ENCODE peak calls at places on chromosomes 16 and 17, in four cellular contexts. Z is GM12878, B is HepG2, C is K562. I is an unnamed sample.

GRCh38 chr17:48791128-48792032 is 25.6 kb downstream of the TTLL6 start:
- DNase-seq in Z (peak; percentile 57), B (peak; percentile 80), C (peak; percentile 75), I (no peak)

GRCh38 chr17:41895617-41896016 is 23.1 kb downstream of the ACLY start:
- DNase-seq in Z (no peak), B (no peak), C (no peak), I (no peak)

GRCh38 chr17:7314719-7315569 is at the start of gene GPS2:
- DNase-seq in Z (no peak), B (peak; percentile 81), C (peak; percentile 77), I (peak; percentile 99)

GRCh38 chr17:11372692-11373091 is 131.7 kb downstream of the SHISA6 start:
- DNase-seq in Z (no peak), B (no peak), C (no peak), I (no peak)

GRCh38 chr16:30722916-30723315 is 23.9 kb downstream of the SRCAP start:
- DNase-seq in Z (no peak), B (no peak), C (no peak), I (no peak)

GRCh38 chr17:82649501-82650261 is 1.4 kb upstream of the WDR45B start:
- DNase-seq in Z (no peak), B (no peak), C (no peak), I (no peak)

GRCh38 chr17:54976316-54976715 is 7.8 kb downstream of the STXBP4 start:
- DNase-seq in Z (no peak), B (no peak), C (no peak), I (no peak)

GRCh38 chr17:49434821-49435581 is 20.3 kb upstream of the PHB1 start:
- DNase-seq in Z (no peak), B (peak; percentile 74), C (peak; percentile 95), I (peak; percentile 70)

GRCh38 chr17:58530655-58531054 is 16.2 kb upstream of the MTMR4 start:
- DNase-seq in Z (no peak), B (no peak), C (no peak), I (no peak)

GRCh38 chr17:58532555-58532951 is 18.1 kb upstream of the MTMR4 start:
- DNase-seq in Z (no peak), B (no peak), C (no peak), I (no peak)

GRCh38 chr17:58531661-58532554 is 17.5 kb upstream of the MTMR4 start:
- DNase-seq in Z (no peak), B (no peak), C (peak; percentile 96), I (peak; percentile 79)

GRCh38 chr17:58529275-58529674 is 14.8 kb upstream of the MTMR4 start:
- DNase-seq in Z (no peak), B (no peak), C (no peak), I (no peak)

DNA sequence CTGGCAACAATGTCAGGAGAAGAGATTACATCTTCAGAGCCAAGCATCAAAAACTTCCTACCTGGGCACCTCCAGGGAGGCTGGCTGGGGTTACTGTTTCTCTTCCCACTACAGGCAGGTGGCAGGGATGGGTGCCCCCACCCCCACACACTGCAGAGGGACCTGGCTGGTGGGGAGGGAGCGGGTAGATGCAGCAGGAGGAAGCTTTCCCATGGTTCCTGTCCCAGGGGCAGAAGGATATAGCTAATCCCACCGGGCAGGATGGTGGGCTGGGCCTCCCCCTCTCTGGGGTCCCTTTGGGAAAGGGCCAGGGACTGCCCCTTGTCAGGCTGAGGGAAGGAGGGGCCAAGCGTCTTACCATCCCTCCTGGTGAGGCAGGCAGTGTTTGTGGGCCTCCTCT is 16.7 kb upstream of the MTMR4 start:
- DNase-seq in Z (no peak), B (no peak), C (no peak), I (no peak)
- TF ChIP-seq TAF1 in Z (no peak), B (no peak), C (no peak), I (no peak)

GRCh38 chr17:72538921-72539352 is 418.1 kb downstream of the SOX9 start:
- DNase-seq in Z (no peak), B (no peak), C (no peak), I (no peak)
- TF ChIP-seq POLR2AphosphoS5 in Z (no peak), B (no peak), C (no peak), I (no peak)

DNA sequence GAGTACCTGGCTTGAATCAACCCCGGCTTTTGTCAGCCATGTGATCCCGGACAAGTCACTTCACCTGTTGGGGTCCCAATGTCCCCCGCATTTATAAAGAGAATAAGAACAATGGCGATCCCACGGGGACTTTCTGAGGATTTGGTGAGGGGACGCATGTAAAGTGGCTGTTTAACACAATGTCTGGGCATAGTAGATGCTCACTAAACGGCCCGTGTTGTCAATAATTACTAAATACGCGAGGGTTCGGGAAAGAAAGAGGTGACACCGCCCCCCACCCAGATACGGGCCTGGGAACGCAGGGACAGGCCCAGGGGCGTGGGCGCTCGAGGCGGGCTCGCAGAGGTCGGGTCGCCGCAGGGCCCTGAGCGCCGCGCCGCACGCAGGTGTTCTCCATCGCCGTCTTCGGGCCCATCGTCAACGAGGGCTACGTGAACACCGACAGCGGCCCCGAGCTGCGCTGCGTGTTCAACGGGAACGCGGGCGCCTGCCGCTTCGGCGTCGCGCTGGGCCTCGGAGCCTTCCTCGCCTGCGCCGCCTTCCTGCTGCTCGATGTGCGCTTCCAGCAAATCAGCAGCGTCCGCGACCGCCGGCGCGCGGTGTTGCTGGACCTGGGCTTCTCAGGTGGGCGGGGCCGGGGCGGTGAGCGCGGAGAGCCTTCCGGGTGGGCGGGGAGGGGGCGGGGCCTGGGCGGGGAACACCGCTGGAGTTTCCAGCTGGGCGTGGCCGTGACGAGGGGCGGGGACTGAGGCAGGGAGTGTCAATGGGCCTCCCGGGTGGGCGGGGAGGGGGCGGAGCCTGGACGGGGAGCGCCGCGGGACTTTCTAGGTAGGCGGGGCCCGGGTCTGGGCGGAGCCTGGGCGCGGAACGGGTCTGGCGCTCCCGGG is 2.1 kb downstream of the SYNGR3 start:
- DNase-seq in Z (peak; percentile 37), B (no peak), C (peak; percentile 97), I (peak; percentile 99)
- TF ChIP-seq POLR2A in Z (peak; percentile 84), B (no peak), C (no peak), I (peak; percentile 35)

DNA sequence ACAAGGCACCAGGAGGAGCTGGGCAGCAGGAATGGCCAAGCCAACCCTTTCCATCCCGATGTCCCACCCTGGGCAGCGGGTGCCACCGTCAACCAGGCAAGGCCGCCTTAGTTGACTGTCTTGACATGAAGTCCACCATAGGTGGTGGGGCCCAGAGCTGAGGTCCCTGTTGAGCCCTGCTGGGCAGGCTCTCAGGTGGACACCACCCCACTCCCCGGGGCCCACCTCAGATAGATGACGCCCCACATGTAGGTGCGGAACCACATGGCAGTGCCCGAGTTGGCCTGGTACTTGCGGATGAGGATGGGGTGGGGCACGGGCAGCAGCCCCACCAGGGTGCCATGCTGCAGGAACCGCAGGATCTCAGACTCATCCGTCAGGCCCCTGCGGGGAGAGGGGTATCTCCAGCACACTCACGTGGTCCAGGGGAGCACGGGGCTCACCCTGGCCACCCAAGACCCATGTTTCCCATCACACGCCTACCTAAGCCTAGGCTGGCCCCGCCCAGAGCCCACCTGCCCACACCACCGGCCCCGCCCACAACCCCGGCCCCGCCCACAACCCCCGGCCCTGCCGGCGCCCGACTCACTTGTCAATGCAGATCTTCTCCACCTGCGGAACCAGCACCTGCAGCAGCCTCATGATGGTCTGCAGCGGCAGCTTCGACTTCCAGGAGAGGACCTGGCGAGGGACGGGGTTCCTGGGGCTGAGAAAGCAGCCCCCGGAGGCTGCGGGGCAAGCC is 16.2 kb downstream of the OTOP3 start:
- DNase-seq in Z (no peak), B (no peak), C (peak; percentile 38), I (no peak)
- TF ChIP-seq TAF1 in Z (no peak), B (no peak), C (no peak), I (no peak)

DNA sequence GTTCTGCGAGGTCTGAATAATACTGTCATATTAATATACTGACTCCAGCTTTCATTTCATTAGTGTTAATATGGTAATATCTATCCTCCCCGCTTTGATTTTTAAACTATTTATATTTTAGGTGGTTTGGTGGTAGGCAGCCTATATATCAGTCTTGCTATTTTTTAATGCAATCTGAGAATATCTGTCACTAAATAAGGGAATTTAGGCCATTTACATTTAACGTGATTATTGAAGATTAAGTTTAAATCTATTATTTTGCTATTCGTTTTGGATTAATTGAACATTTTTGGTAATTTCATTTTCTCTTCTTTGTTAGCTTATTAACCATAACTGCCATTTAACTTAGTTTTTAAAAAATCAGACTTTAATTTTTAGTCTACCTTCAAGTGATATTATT is 247.7 kb upstream of the PMFBP1 start:
- DNase-seq in Z (no peak), B (no peak), C (no peak), I (no peak)
- TF ChIP-seq POLR2AphosphoS5 in Z (no peak), B (no peak), C (no peak), I (no peak)

DNA sequence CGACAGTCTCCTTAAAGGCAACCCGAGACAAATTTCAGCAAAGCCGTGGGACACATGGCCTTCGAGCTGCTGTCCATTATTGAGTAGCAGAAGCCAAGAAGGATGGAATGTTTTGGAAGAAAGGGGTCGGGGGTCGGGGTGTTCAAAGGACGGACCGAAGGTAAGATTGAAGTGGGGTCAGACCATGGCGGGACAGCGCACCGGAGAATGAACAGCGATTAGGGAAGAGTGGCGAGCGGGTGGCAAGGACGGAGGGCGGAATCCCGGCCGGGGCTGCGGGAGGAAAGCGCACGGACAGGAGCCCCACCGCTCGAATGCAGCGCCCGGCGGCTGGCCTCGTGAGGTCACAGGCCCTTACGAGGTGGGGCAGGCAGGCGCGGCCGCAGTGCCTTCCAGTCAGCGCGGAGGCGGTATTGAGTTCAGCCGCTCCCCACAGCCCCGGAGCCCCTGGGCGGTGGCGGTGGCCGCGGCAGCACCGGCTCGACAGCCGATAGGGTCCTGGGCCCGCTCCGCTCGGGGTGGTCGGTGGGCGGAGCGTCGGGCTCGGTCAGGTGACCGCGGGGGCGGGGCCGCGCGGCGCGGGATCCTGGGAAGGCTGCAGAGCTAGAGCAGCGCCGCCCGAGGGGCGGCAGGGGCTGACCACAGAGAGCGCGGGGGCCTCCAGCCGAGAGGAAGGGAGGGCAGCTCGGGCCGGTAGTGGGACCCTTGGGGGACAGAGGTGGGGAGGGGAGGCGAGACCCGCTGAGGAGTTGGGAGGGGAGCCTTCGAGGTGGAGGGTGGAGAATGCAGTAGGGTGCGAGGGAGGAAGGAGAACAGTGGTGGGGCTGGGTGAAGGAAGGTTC is at the start of gene EFCAB13:
- DNase-seq in Z (peak; percentile 54), B (peak; percentile 84), C (peak; percentile 98), I (peak; percentile 60)
- TF ChIP-seq POLR2A in Z (peak; percentile 92), B (peak; percentile 87), C (peak; percentile 89), I (no peak)

GRCh38 chr16:67198238-67198734 is 645 bp upstream of the ELMO3 start:
- DNase-seq in Z (no peak), B (no peak), C (no peak), I (no peak)
- TF ChIP-seq TAF1 in Z (no peak), B (no peak), C (no peak), I (no peak)

GRCh38 chr17:512926-513325 is 160.3 kb upstream of the RPH3AL start:
- DNase-seq in Z (no peak), B (no peak), C (no peak), I (no peak)
- TF ChIP-seq POLR2AphosphoS5 in Z (no peak), B (no peak), C (no peak), I (no peak)

GRCh38 chr17:63694229-63694973 is 5.5 kb downstream of the LIMD2 start:
- DNase-seq in Z (no peak), B (no peak), C (no peak), I (no peak)
- TF ChIP-seq POLR2A in Z (peak; percentile 73), B (no peak), C (no peak), I (peak; percentile 42)

I was measured in GM12891.